ENCODE peak calls at places on chromosomes 4 and X, in eight cellular contexts. N is BE2C, R is mammary epithelial cell, C is uterus, H is heart left ventricle, D is esophagus muscularis mucosa, G is A549, T is SK-N-SH. Z is an unnamed sample. For H3K4me1, the result is how much of the 10 kb centered on the place peaks cover.

GRCh38 chr4:4764506-4764905 is 95.0 kb upstream of the MSX1 start:
- DNase-seq in N (no peak), R (no peak), C (no peak), H (no peak), D (no peak), G (no peak), T (no peak), Z (no peak)

GRCh38 chr4:76799139-76799538 is 98.8 kb downstream of the SOWAHB start:
- DNase-seq in N (no peak), R (no peak), C (no peak), H (no peak), D (no peak), G (no peak), T (no peak), Z (no peak)

GRCh38 chr4:111512081-111512774 is 633.0 kb upstream of the FAM241A start:
- DNase-seq in N (no peak), R (peak), C (no peak), H (no peak), D (no peak), G (peak), T (no peak), Z (no peak)

GRCh38 chr4:186260504-186261448 is 5.2 kb upstream of the F11 start:
- DNase-seq in N (no peak), R (peak), C (no peak), H (no peak), D (no peak), G (no peak), T (no peak), Z (peak)

GRCh38 chr4:83561381-83561780 is 25.5 kb downstream of the GPAT3 start:
- DNase-seq in N (no peak), R (peak), C (no peak), H (peak), D (no peak), G (peak), T (no peak), Z (peak)

GRCh38 chrX:129759576-129760061 is 20.1 kb upstream of the SASH3 start:
- DNase-seq in N (no peak), R (peak), C (no peak), H (peak), D (no peak), G (peak), T (no peak), Z (peak)

GRCh38 chrX:72243472-72243871 is 4.6 kb upstream of the ERCC6L start:
- DNase-seq in N (no peak), R (peak), C (no peak), H (no peak), D (no peak), G (no peak), T (no peak), Z (no peak)

GRCh38 chr4:15042529-15043167 is 40.4 kb downstream of the CPEB2 start:
- DNase-seq in N (no peak), R (peak), C (no peak), H (no peak), D (no peak), G (no peak), T (no peak), Z (no peak)

GRCh38 chr4:54363037-54363436 is 133.9 kb downstream of the PDGFRA start:
- DNase-seq in N (no peak), R (no peak), C (no peak), H (no peak), D (no peak), G (no peak), T (peak), Z (no peak)

GRCh38 chrX:96684339-96685204 is at the start of gene DIAPH2:
- DNase-seq in N (peak), R (peak), C (peak), H (peak), D (peak), G (peak), T (peak), Z (peak)

GRCh38 chr4:186823989-186824388 is 100.3 kb upstream of the FAT1 start:
- DNase-seq in N (no peak), R (no peak), C (no peak), H (no peak), D (no peak), G (no peak), T (no peak), Z (no peak)

GRCh38 chr4:118987959-118988634 is 99.4 kb downstream of the SYNPO2 start:
- DNase-seq in N (no peak), R (no peak), C (no peak), H (no peak), D (no peak), G (no peak), T (no peak), Z (no peak)

GRCh38 chrX:134542485-134542884 is 82.5 kb downstream of the HPRT1 start:
- DNase-seq in N (no peak), R (peak), C (no peak), H (no peak), D (no peak), G (peak), T (no peak), Z (no peak)

GRCh38 chr4:55321707-55322264 is 24.3 kb upstream of the SRD5A3 start:
- DNase-seq in N (peak), R (peak), C (peak), H (peak), D (no peak), G (peak), T (peak), Z (peak)

GRCh38 chr4:1318488-1319213 is 28.4 kb upstream of the UVSSA start:
- DNase-seq in N (no peak), R (no peak), C (no peak), H (peak), D (no peak), G (no peak), T (no peak), Z (no peak)

GRCh38 chr4:137909910-137910309 is 332.2 kb downstream of the SLC7A11 start:
- DNase-seq in N (peak), R (no peak), C (peak), H (no peak), D (no peak), G (no peak), T (peak), Z (peak)

GRCh38 chrX:37912286-37912685 is 64.9 kb upstream of the DYNLT3 start:
- DNase-seq in N (no peak), R (peak), C (no peak), H (no peak), D (no peak), G (no peak), T (no peak), Z (peak)

GRCh38 chrX:9681422-9681821 is 84.2 kb downstream of the GPR143 start:
- DNase-seq in N (no peak), R (no peak), C (no peak), H (no peak), D (no peak), G (no peak), T (no peak), Z (no peak)

GRCh38 chr4:164770051-164770724 is 16.3 kb downstream of the SMIM31 start:
- DNase-seq in N (no peak), R (no peak), C (no peak), H (no peak), D (no peak), G (no peak), T (no peak), Z (no peak)

GRCh38 chr4:89823416-89823815 is 13.5 kb downstream of the SNCA start:
- DNase-seq in N (no peak), R (no peak), C (no peak), H (no peak), D (no peak), G (no peak), T (no peak), Z (no peak)

GRCh38 chrX:13717697-13718483 is 16.5 kb downstream of the TRAPPC2 start:
- DNase-seq in N (no peak), R (no peak), C (peak), H (no peak), D (no peak), G (no peak), T (no peak), Z (no peak)

GRCh38 chrX:52923781-52924241 is 26.7 kb downstream of the FAM156B start:
- DNase-seq in N (no peak), R (peak), C (no peak), H (peak), D (no peak), G (peak), T (no peak), Z (peak)

GRCh38 chr4:86934772-86935498 is at the start of gene AFF1:
- DNase-seq in N (peak), R (peak), C (peak), H (peak), D (peak), G (peak), T (peak), Z (peak)

GRCh38 chr4:158094413-158095110 is 78.3 kb downstream of the GASK1B start:
- DNase-seq in N (no peak), R (peak), C (peak), H (no peak), D (no peak), G (peak), T (no peak), Z (peak)

GRCh38 chr4:138236035-138236434 is 6.1 kb downstream of the SLC7A11 start:
- DNase-seq in N (no peak), R (no peak), C (no peak), H (no peak), D (no peak), G (no peak), T (no peak), Z (no peak)

GRCh38 chr4:20445933-20446723 is 194.4 kb downstream of the SLIT2 start:
- DNase-seq in N (no peak), R (no peak), C (no peak), H (no peak), D (no peak), G (no peak), T (no peak), Z (no peak)

GRCh38 chr4:39045791-39046221 is 13.6 kb upstream of the TMEM156 start:
- DNase-seq in N (no peak), R (no peak), C (no peak), H (no peak), D (no peak), G (peak), T (peak), Z (peak)

GRCh38 chrX:133638285-133638684 is 223.0 kb upstream of the GPC4 start:
- DNase-seq in N (no peak), R (peak), C (no peak), H (no peak), D (no peak), G (no peak), T (no peak), Z (no peak)

GRCh38 chrX:9197231-9197630 is 163.3 kb upstream of the FAM9B start:
- DNase-seq in N (no peak), R (no peak), C (no peak), H (no peak), D (no peak), G (no peak), T (no peak), Z (no peak)

GRCh38 chrX:144715356-144715755 is 531.9 kb upstream of the SPANXN1 start:
- DNase-seq in N (no peak), R (no peak), C (no peak), H (no peak), D (no peak), G (no peak), T (no peak), Z (no peak)

GRCh38 chrX:77275392-77275791 is 171.8 kb upstream of the FGF16 start:
- DNase-seq in N (no peak), R (no peak), C (no peak), H (no peak), D (no peak), G (no peak), T (no peak), Z (no peak)

GRCh38 chrX:10972731-10973130 is 138.4 kb upstream of the HCCS start:
- DNase-seq in N (no peak), R (no peak), C (no peak), H (no peak), D (no peak), G (no peak), T (no peak), Z (no peak)

GRCh38 chrX:17844236-17844635 is 16.9 kb downstream of the RAI2 start:
- DNase-seq in N (no peak), R (no peak), C (no peak), H (no peak), D (no peak), G (no peak), T (no peak), Z (no peak)

GRCh38 chr4:139453371-139454110 is 380 bp upstream of the RAB33B start:
- DNase-seq in N (peak), R (peak), C (peak), H (peak), D (peak), G (peak), T (peak), Z (peak)

GRCh38 chr4:139453041-139453370 is 915 bp upstream of the RAB33B start:
- DNase-seq in N (no peak), R (peak), C (no peak), H (no peak), D (no peak), G (peak), T (no peak), Z (no peak)

GRCh38 chr4:139455187-139455586 is 1.3 kb downstream of the RAB33B start:
- DNase-seq in N (no peak), R (no peak), C (no peak), H (no peak), D (no peak), G (no peak), T (no peak), Z (no peak)

GRCh38 chr4:139454111-139454600 is at the start of gene RAB33B:
- DNase-seq in N (no peak), R (no peak), C (no peak), H (no peak), D (no peak), G (no peak), T (no peak), Z (no peak)

GRCh38 chr4:139454646-139455045 is 725 bp downstream of the RAB33B start:
- DNase-seq in N (no peak), R (no peak), C (no peak), H (no peak), D (no peak), G (no peak), T (no peak), Z (no peak)
- H3K4me1 ChIP-seq in N (under half), R (under half), C (under half), H (half or more), D (under half), G (half or more), T (under half), Z (under half)

GRCh38 chrX:119885554-119886428 is 9.9 kb upstream of the AKAP14 start:
- DNase-seq in N (no peak), R (no peak), C (no peak), H (no peak), D (no peak), G (peak), T (no peak), Z (no peak)
- H3K4me3 ChIP-seq in N (no peak), R (no peak), C (no peak), H (no peak), D (no peak), G (no peak), T (peak), Z (no peak)

GRCh38 chr4:25816591-25817058 is 46.2 kb downstream of the SEL1L3 start:
- DNase-seq in N (no peak), R (no peak), C (no peak), H (no peak), D (no peak), G (no peak), T (no peak), Z (no peak)

GRCh38 chr4:25814323-25814722 is 48.5 kb downstream of the SEL1L3 start:
- DNase-seq in N (no peak), R (peak), C (no peak), H (peak), D (no peak), G (peak), T (no peak), Z (peak)

GRCh38 chr4:25817059-25817681 is 45.6 kb downstream of the SEL1L3 start:
- DNase-seq in N (no peak), R (peak), C (no peak), H (no peak), D (no peak), G (peak), T (no peak), Z (no peak)

GRCh38 chr4:25814737-25815136 is 48.1 kb downstream of the SEL1L3 start:
- DNase-seq in N (no peak), R (no peak), C (no peak), H (no peak), D (no peak), G (no peak), T (no peak), Z (no peak)

DNA sequence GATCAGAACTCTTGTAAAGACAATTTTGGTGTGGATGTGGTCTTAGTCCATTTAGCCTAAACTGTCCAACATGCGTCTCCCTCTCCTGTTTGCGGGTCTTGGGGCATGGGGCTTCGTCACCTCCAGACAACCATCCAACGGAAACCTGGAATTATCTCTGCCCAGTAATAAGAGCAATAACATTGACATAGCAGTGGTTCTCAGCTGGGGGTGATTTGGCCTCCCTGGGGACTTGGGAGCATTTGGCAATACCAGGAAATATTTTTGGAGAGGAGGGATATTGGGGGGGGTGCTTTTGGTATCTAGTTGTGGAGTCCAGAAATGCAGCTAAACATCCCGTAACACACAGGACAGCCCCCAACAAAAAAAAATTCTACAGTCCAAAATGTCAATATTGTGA is 47.2 kb downstream of the SEL1L3 start:
- DNase-seq in N (no peak), R (no peak), C (no peak), H (no peak), D (no peak), G (no peak), T (no peak), Z (no peak)
- H3K4me1 ChIP-seq in N (under half), R (under half), C (under half), H (under half), D (under half), G (half or more), T (under half), Z (under half)

DNA sequence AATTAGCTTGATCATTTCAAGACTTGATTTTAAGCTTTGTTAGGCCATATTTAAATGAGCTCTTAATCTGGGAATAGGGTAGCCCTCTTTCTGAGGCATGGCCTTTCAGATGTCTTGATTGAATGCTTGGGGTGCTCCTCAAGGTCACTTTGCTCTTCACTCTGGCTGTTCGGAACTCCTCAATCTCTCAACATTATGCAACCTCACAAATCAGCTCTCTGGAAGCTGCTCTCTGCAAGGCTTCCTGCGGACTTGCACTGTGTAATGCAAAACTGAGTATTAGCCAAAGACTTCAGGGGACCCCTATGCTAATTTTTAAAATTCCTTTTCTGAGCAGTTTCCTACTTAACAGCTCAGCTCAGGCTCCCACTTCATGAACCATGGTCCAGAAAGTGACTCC is 398.3 kb downstream of the PRDM5 start:
- DNase-seq in N (no peak), R (no peak), C (no peak), H (no peak), D (no peak), G (no peak), T (no peak), Z (no peak)
- H3K4me3 ChIP-seq in N (no peak), R (no peak), C (no peak), H (no peak), D (no peak), G (no peak), T (no peak), Z (no peak)

GRCh38 chr4:169266081-169266480 is 4.7 kb downstream of the SH3RF1 start:
- DNase-seq in N (no peak), R (no peak), C (no peak), H (no peak), D (no peak), G (no peak), T (no peak), Z (no peak)
- H3K4me1 ChIP-seq in N (under half), R (under half), C (under half), H (half or more), D (under half), G (under half), T (under half), Z (under half)

GRCh38 chr4:104589264-104589868 is 94.7 kb upstream of the CXXC4 start:
- DNase-seq in N (no peak), R (no peak), C (no peak), H (no peak), D (no peak), G (no peak), T (no peak), Z (no peak)
- H3K4me3 ChIP-seq in N (no peak), R (no peak), C (no peak), H (no peak), D (no peak), G (no peak), T (no peak), Z (no peak)

GRCh38 chrX:39900788-39901170 is 197.0 kb downstream of the BCOR start:
- DNase-seq in N (peak), R (no peak), C (no peak), H (no peak), D (no peak), G (no peak), T (peak), Z (no peak)
- H3K4me1 ChIP-seq in N (under half), R (under half), C (under half), H (under half), D (under half), G (half or more), T (under half), Z (under half)

DNA sequence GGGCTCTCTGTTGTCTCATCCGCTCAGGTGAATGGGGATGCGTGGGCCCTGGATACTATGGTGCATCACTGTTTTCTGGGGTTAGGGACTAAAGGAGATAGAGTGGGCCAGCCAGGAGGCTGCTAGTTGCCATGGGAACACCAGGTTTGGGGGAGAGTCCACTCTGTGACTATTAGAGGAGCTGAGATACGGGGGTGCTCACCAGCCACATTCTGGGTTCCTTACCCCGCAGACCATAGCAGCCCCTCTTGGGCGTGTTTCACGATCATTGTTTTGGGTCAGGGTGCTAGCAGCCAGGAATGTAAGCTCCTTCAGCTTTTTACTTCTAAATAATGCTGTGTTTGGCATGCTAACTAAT is 4.6 kb downstream of the EFNB1 start:
- DNase-seq in N (no peak), R (no peak), C (no peak), H (peak), D (no peak), G (no peak), T (no peak), Z (no peak)
- H3K4me3 ChIP-seq in N (no peak), R (peak), C (no peak), H (peak), D (no peak), G (no peak), T (no peak), Z (no peak)

Z was measured in adrenal gland.